ENCODE peak calls at places on chromosomes 12 and 14, in five cellular contexts. M is spleen, L is tibial artery, G is psoas muscle, Q is sigmoid colon. K is an unnamed sample.

GRCh38 chr14:59181804-59182203 is 6.7 kb upstream of the DAAM1 start:
- DNase-seq in M (no peak), L (no peak), G (no peak), Q (no peak), K (no peak)

GRCh38 chr12:89305373-89305772 is 46.9 kb downstream of the DUSP6 start:
- DNase-seq in M (no peak), L (no peak), G (no peak), Q (no peak), K (no peak)

GRCh38 chr14:73903028-73903427 is 16.4 kb downstream of the ZNF410 start:
- DNase-seq in M (no peak), L (no peak), G (no peak), Q (no peak), K (no peak)

GRCh38 chr14:74905595-74906142 is 17.4 kb downstream of the RPS6KL1 start:
- DNase-seq in M (peak; percentile 93), L (peak; percentile 81), G (peak; percentile 89), Q (peak; percentile 87), K (peak; percentile 84)

GRCh38 chr12:52534482-52534881 is 14.3 kb upstream of the KRT5 start:
- DNase-seq in M (peak; percentile 22), L (no peak), G (no peak), Q (no peak), K (no peak)

GRCh38 chr14:34826661-34827060 is 48.5 kb downstream of the BAZ1A start:
- DNase-seq in M (no peak), L (no peak), G (no peak), Q (no peak), K (no peak)

GRCh38 chr14:105505101-105505500 is 14.1 kb downstream of the TEDC1 start:
- DNase-seq in M (no peak), L (peak; percentile 33), G (peak; percentile 23), Q (peak; percentile 42), K (peak; percentile 57)

GRCh38 chr12:41507286-41507685 is 319.2 kb downstream of the PDZRN4 start:
- DNase-seq in M (no peak), L (no peak), G (no peak), Q (no peak), K (no peak)

GRCh38 chr14:23119362-23120327 is 590 bp upstream of the CEBPE start:
- DNase-seq in M (peak; percentile 85), L (peak; percentile 62), G (no peak), Q (peak; percentile 55), K (no peak)

GRCh38 chr12:105368047-105368646 is 37.7 kb downstream of the C12orf75 start:
- DNase-seq in M (no peak), L (no peak), G (no peak), Q (no peak), K (no peak)

GRCh38 chr14:72894623-72895378 is 900 bp upstream of the DPF3 start:
- DNase-seq in M (no peak), L (no peak), G (peak; percentile 75), Q (no peak), K (no peak)

GRCh38 chr12:20017772-20018171 is 350.6 kb upstream of the PDE3A start:
- DNase-seq in M (no peak), L (no peak), G (no peak), Q (no peak), K (no peak)

GRCh38 chr12:52036587-52037171 is 14.6 kb upstream of the NR4A1 start:
- DNase-seq in M (peak; percentile 93), L (peak; percentile 95), G (peak; percentile 95), Q (peak; percentile 97), K (peak; percentile 94)

GRCh38 chr12:11717533-11717961 is 68.1 kb downstream of the ETV6 start:
- DNase-seq in M (no peak), L (no peak), G (no peak), Q (no peak), K (no peak)

GRCh38 chr14:50447491-50447890 is 50.8 kb upstream of the CDKL1 start:
- DNase-seq in M (no peak), L (no peak), G (no peak), Q (no peak), K (no peak)

GRCh38 chr14:51666831-51667230 is 15.1 kb downstream of the FRMD6 start:
- DNase-seq in M (no peak), L (no peak), G (no peak), Q (no peak), K (no peak)

GRCh38 chr14:103021817-103022668 is 35.3 kb downstream of the CDC42BPB start:
- DNase-seq in M (peak; percentile 55), L (no peak), G (no peak), Q (no peak), K (no peak)

GRCh38 chr14:68468437-68469207 is 324.2 kb downstream of the ZFP36L1 start:
- DNase-seq in M (no peak), L (no peak), G (no peak), Q (no peak), K (no peak)

GRCh38 chr12:96255077-96255476 is 60.9 kb downstream of the ELK3 start:
- DNase-seq in M (no peak), L (peak; percentile 77), G (peak; percentile 78), Q (peak; percentile 83), K (no peak)

GRCh38 chr12:103854372-103854973 is 13.4 kb upstream of the NT5DC3 start:
- DNase-seq in M (no peak), L (no peak), G (no peak), Q (no peak), K (no peak)

GRCh38 chr12:51898937-51899336 is 8.4 kb upstream of the ACVRL1 start:
- DNase-seq in M (no peak), L (no peak), G (no peak), Q (peak; percentile 20), K (peak; percentile 53)

GRCh38 chr12:9079883-9080673 is 35.6 kb downstream of the A2M start:
- DNase-seq in M (no peak), L (no peak), G (no peak), Q (no peak), K (no peak)

GRCh38 chr12:106871477-106871876 is 84.2 kb upstream of the TMEM263 start:
- DNase-seq in M (no peak), L (no peak), G (no peak), Q (no peak), K (no peak)

GRCh38 chr14:34425095-34425851 is 36.8 kb downstream of the SPTSSA start:
- DNase-seq in M (no peak), L (no peak), G (no peak), Q (no peak), K (no peak)

GRCh38 chr14:95518045-95518751 is 1.7 kb upstream of the SYNE3 start:
- DNase-seq in M (peak; percentile 58), L (no peak), G (no peak), Q (no peak), K (no peak)

GRCh38 chr14:33617154-33617553 is 333.7 kb downstream of the EGLN3 start:
- DNase-seq in M (no peak), L (no peak), G (no peak), Q (no peak), K (no peak)

DNA sequence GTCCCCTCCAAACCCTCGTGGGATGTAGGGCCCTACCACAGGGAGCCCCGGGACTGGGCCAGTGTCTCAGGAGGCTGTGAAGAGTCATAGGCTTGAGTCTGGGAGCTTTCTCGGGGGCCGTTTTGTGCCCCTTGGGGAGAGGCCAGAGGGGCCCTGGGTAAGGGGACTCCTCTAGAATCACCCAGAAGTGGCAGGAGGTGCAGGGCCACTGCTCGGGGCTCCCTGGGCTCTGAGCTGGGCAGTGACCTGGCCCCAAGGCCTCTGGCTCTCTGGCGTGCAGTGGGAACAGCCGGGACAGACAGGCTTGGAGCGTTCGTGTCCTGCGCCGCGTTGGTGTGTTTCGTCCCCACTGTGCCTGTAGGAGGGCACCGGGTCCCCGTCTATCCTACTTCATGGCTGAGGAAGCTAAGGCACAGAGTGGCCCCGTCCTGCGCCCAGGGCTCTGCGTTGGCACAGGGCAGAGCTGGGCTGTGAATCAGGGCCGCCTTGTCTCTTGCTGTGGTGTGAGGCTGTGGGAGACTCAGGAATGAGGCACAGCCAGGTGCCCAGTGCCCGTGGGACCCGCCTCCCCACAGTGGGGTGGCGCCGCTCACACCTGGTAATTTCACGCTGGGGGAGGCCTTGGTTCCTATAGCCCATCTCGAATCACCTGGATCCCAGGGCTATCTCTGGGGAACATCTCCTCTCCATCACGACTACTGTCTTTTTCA is 23.8 kb upstream of the KIF26A start:
- DNase-seq in M (peak; percentile 53), L (peak; percentile 53), G (peak; percentile 30), Q (no peak), K (peak; percentile 60)
- H3K27ac ChIP-seq in M (no peak overlapping the region), L (no peak overlapping the region), G (no peak overlapping the region), Q (no peak overlapping the region), K (no peak overlapping the region)

GRCh38 chr12:132389066-132389465 is 59.7 kb upstream of the GALNT9 start:
- DNase-seq in M (no peak), L (peak; percentile 28), G (no peak), Q (peak; percentile 25), K (peak; percentile 32)

GRCh38 chr12:132390287-132391076 is 61.1 kb upstream of the GALNT9 start:
- DNase-seq in M (peak; percentile 50), L (peak; percentile 53), G (no peak), Q (peak; percentile 56), K (peak; percentile 53)

GRCh38 chr12:132391326-132392041 is 62.1 kb upstream of the GALNT9 start:
- DNase-seq in M (peak; percentile 61), L (peak; percentile 53), G (no peak), Q (peak; percentile 62), K (peak; percentile 54)

GRCh38 chr12:132388379-132389015 is 59.1 kb upstream of the GALNT9 start:
- DNase-seq in M (peak; percentile 56), L (peak; percentile 37), G (no peak), Q (peak; percentile 44), K (no peak)

DNA sequence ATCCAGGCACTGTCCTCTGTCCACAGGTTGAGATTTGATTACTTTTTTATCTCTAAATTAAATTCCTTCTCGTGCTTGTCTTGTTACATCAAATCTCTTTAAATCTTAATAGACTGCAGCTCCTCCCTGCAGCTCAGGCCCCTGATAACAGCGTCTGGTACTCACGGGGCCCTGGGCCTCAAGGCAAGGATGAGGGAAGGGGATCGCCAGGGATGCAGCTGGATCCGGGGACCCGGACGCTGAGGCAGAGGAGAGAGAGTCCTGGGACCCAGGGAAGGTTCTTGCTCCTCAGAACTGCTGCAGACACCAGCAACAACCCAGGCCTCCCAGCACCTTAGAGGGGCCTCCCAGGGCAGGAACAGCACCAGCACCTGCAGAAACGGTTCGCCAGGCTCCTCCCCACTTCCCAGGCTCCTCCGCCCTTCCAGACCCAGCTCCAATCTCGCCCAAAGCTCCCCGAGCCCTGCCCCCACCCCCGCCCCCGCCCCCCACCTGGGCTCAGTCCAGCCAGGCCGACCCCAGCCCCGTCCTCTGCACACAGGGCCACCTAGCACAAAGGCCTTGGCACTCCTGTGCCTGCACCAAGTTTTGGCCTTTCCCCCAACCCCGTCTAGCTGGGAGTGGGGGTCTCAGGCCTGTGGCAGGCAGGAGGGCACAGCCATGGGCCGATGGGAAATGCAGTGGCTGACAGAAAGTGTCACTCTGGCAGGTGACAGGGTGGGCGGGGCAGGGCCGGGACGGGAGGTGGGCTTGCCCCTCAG is 60.3 kb upstream of the GALNT9 start:
- DNase-seq in M (peak; percentile 63), L (peak; percentile 44), G (no peak), Q (no peak), K (peak; percentile 29)
- H3K27me3 ChIP-seq in M (peaks cover 5% of the 10 kb centered on the region), L (peaks cover 55% of the 10 kb centered on the region), G (peaks cover 55% of the 10 kb centered on the region), Q (peaks cover 77% of the 10 kb centered on the region), K (peaks cover 31% of the 10 kb centered on the region)

GRCh38 chr12:109228664-109229063 is 80.4 kb downstream of the FOXN4 start:
- DNase-seq in M (no peak), L (no peak), G (no peak), Q (no peak), K (no peak)
- H3K27ac ChIP-seq in M (no peak overlapping the region), L (no peak overlapping the region), G (peak overlapping the region; percentile 58), Q (no peak overlapping the region), K (no peak overlapping the region)

DNA sequence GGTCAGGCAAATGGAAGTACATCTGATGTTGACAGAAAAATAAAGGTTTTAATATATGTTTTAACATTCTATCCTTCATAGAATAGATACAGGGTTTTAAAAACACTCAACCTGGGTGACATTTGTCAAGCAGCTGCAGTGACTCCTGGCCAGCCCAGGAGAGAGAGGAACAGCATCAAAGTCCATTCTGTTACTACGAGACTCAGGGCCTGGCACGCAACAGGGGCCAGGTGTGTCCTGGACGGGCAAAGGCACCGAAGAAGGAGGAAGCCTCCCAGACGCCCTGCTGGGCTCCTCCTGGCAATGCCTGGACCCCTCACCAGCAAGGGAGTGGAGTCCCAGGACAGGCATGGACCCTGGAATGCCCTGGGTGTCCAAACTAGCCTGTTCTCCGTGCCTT is 22.1 kb downstream of the LRCOL1 start:
- DNase-seq in M (no peak), L (no peak), G (no peak), Q (no peak), K (no peak)
- H3K27me3 ChIP-seq in M (no peaks in the 10 kb centered on the region), L (peaks cover 13% of the 10 kb centered on the region), G (no peaks in the 10 kb centered on the region), Q (no peaks in the 10 kb centered on the region), K (no peaks in the 10 kb centered on the region)